ENCODE peak calls at places on chromosomes 6 and 20, in six cellular contexts. L, G, J, P, X and B are unnamed samples.
A peak's percentile ranks its signal among the peaks of the same experiment; 100 is the strongest.

GRCh38 chr20:15867017-15867416 is 706.2 kb downstream of the KIF16B start:
- DNase-seq in L (no peak), G (no peak), J (no peak), P (no peak), X (no peak), B (no peak)

GRCh38 chr6:39892490-39893129 is 41.7 kb downstream of the MOCS1 start:
- DNase-seq in L (peak; percentile 64), G (no peak), J (no peak), P (peak; percentile 19), X (peak; percentile 78), B (no peak)

GRCh38 chr20:835220-836045 is 1.9 kb downstream of the FAM110A start:
- DNase-seq in L (no peak), G (no peak), J (peak; percentile 44), P (no peak), X (no peak), B (no peak)

GRCh38 chr20:63941282-63942060 is 14.7 kb downstream of the UCKL1 start:
- DNase-seq in L (no peak), G (peak; percentile 69), J (peak; percentile 44), P (no peak), X (peak; percentile 67), B (peak; percentile 87)

GRCh38 chr20:58752565-58752964 is 60.0 kb downstream of the NPEPL1 start:
- DNase-seq in L (no peak), G (no peak), J (no peak), P (no peak), X (no peak), B (no peak)

GRCh38 chr6:30127238-30128093 is 8.5 kb upstream of the TRIM40 start:
- DNase-seq in L (no peak), G (no peak), J (no peak), P (no peak), X (no peak), B (no peak)

GRCh38 chr6:154343473-154344308 is 12.9 kb downstream of the IPCEF1 start:
- DNase-seq in L (no peak), G (no peak), J (no peak), P (peak; percentile 89), X (peak; percentile 82), B (no peak)

GRCh38 chr6:75528423-75528822 is 34.8 kb upstream of the FILIP1 start:
- DNase-seq in L (no peak), G (no peak), J (no peak), P (no peak), X (no peak), B (no peak)

GRCh38 chr20:34220581-34220980 is 20.6 kb upstream of the ASIP start:
- DNase-seq in L (no peak), G (no peak), J (no peak), P (no peak), X (no peak), B (no peak)